ENCODE peak calls at places on chromosomes 2 and 18, in six cellular contexts. B is EL; J is NCI-H345; I is non-pigmented ciliary epithelial cell; K is AG04450; C is stimulated activated CD4-positive, alpha-beta T cell treated with anti-CD3 and anti-CD28 coated beads, Interleukin-12 subunit alpha, Interleukin-12 subunit beta, amount 100 ng/mL, for 4 hours. W is an unnamed sample.

GRCh38 chr2:20381457-20381856 is 30.8 kb upstream of the PUM2 start:
- DNase-seq in K (no peak), B (peak), J (peak), C (no peak), I (no peak), W (no peak)

GRCh38 chr2:15527074-15527739 is 33.9 kb downstream of the NBAS start:
- DNase-seq in K (no peak), C (no peak), J (no peak), B (peak), I (no peak), W (no peak)

GRCh38 chr2:25567406-25567805 is 106.0 kb downstream of the DTNB start:
- DNase-seq in K (no peak), I (no peak), C (no peak), B (peak), J (peak), W (no peak)

GRCh38 chr18:75127143-75128021 is 81.6 kb downstream of the PTGR3 start:
- DNase-seq in I (no peak), B (peak), J (no peak), K (no peak), C (no peak), W (no peak)

GRCh38 chr2:22167256-22167655 is 1043.5 kb downstream of the TDRD15 start:
- DNase-seq in C (no peak), J (no peak), K (no peak), I (no peak), B (no peak), W (no peak)

GRCh38 chr2:160305081-160305750 is 105.1 kb upstream of the ITGB6 start:
- DNase-seq in I (no peak), C (no peak), K (peak), B (peak), J (no peak), W (no peak)

GRCh38 chr2:220708366-220708765 is 863.7 kb downstream of the EPHA4 start:
- DNase-seq in C (no peak), K (no peak), B (peak), J (no peak), I (peak), W (no peak)

GRCh38 chr2:95043300-95043786 is 17.8 kb downstream of the MAL start:
- DNase-seq in J (peak), I (peak), C (no peak), K (peak), B (peak), W (no peak)

GRCh38 chr2:127415593-127416485 is 2.4 kb upstream of the PROC start:
- DNase-seq in J (peak), B (no peak), K (no peak), I (no peak), C (peak), W (peak)

W was measured in activated T-cell treated with anti-CD3 and anti-CD28 coated beads for 48 hours.